ENCODE peak calls at places on chromosomes 5 and 9, in six cellular contexts. B is GM13976, S is foreskin fibroblast, M is left lung, J is HTR-8/SVneo, Y is NCI-H526 treated with DMSO at 0.1 percent for 48 hours. F is an unnamed sample.
A peak's percentile ranks its signal among the peaks of the same experiment; 100 is the strongest.

GRCh38 chr5:151628112-151628823 is 37.1 kb upstream of the FAT2 start:
- DNase-seq in B (no peak), S (no peak), M (no peak), J (no peak), Y (no peak), F (no peak)

GRCh38 chr9:35903049-35903448 is 3.0 kb upstream of the HRCT1 start:
- DNase-seq in B (peak; percentile 71), S (peak; percentile 75), M (no peak), J (peak; percentile 45), Y (peak; percentile 63), F (peak; percentile 22)

GRCh38 chr9:91302831-91303230 is 58.9 kb downstream of the AUH start:
- DNase-seq in B (no peak), S (peak; percentile 87), M (no peak), J (peak; percentile 56), Y (no peak), F (peak; percentile 45)

GRCh38 chr5:16902846-16903245 is 33.2 kb downstream of the MYO10 start:
- DNase-seq in B (no peak), S (peak; percentile 61), M (no peak), J (no peak), Y (no peak), F (no peak)

GRCh38 chr5:169763437-169764301 is 126.6 kb downstream of the DOCK2 start:
- DNase-seq in B (no peak), S (peak; percentile 73), M (no peak), J (no peak), Y (no peak), F (no peak)

GRCh38 chr5:66652818-66653217 is 56.6 kb downstream of the MAST4 start:
- DNase-seq in B (no peak), S (no peak), M (no peak), J (no peak), Y (no peak), F (no peak)

GRCh38 chr9:37309136-37309535 is 113.4 kb upstream of the GRHPR start:
- DNase-seq in B (peak; percentile 24), S (peak; percentile 24), M (no peak), J (peak; percentile 12), Y (no peak), F (no peak)

GRCh38 chr5:127673401-127673800 is 24.5 kb downstream of the CTXN3 start:
- DNase-seq in B (no peak), S (peak; percentile 58), M (no peak), J (no peak), Y (no peak), F (no peak)

GRCh38 chr9:118121361-118121760 is 417.2 kb downstream of the TLR4 start:
- DNase-seq in B (no peak), S (no peak), M (no peak), J (no peak), Y (no peak), F (no peak)

GRCh38 chr9:108746864-108747263 is 108.9 kb downstream of the ACTL7B start:
- DNase-seq in B (no peak), S (peak; percentile 83), M (no peak), J (no peak), Y (no peak), F (no peak)

GRCh38 chr5:64074533-64074932 is 91.1 kb upstream of the RNF180 start:
- DNase-seq in B (peak; percentile 40), S (peak; percentile 11), M (no peak), J (peak; percentile 43), Y (peak; percentile 12), F (no peak)

F was measured in HFF-Myc.